ENCODE peak calls at places on chromosomes 11 and 22, in nine cellular contexts. Y, O, I, G, X, U, P, B and M are unnamed samples.

GRCh38 chr11:32792948-32793475 is 1.4 kb downstream of the CCDC73 start:
- DNase-seq in Y (peak), O (no peak), I (no peak), G (peak), X (peak), U (peak), P (peak), B (peak), M (no peak)

GRCh38 chr22:46770726-46771125 is 8.3 kb downstream of the TBC1D22A start:
- DNase-seq in Y (peak), O (no peak), I (no peak), G (no peak), X (no peak), U (no peak), P (no peak), B (peak), M (no peak)

GRCh38 chr11:30155428-30155827 is 75.4 kb upstream of the FSHB start:
- DNase-seq in Y (no peak), O (no peak), I (no peak), G (no peak), X (no peak), U (no peak), P (no peak), B (no peak), M (no peak)

GRCh38 chr11:17848709-17849108 is 114.1 kb downstream of the KCNC1 start:
- DNase-seq in Y (no peak), O (no peak), I (no peak), G (no peak), X (no peak), U (no peak), P (no peak), B (no peak), M (no peak)

GRCh38 chr11:28621648-28622215 is 513.5 kb downstream of the METTL15 start:
- DNase-seq in Y (no peak), O (no peak), I (no peak), G (no peak), X (no peak), U (no peak), P (no peak), B (no peak), M (no peak)

GRCh38 chr11:46914363-46914762 is 4.0 kb downstream of the LRP4 start:
- DNase-seq in Y (no peak), O (no peak), I (no peak), G (no peak), X (no peak), U (no peak), P (no peak), B (no peak), M (no peak)

GRCh38 chr11:46952553-46952952 is 16.0 kb downstream of the CSTPP1 start:
- DNase-seq in Y (peak), O (no peak), I (no peak), G (no peak), X (no peak), U (no peak), P (no peak), B (no peak), M (no peak)

GRCh38 chr11:3614742-3615171 is 27.0 kb downstream of the ART5 start:
- DNase-seq in Y (peak), O (no peak), I (peak), G (no peak), X (no peak), U (no peak), P (no peak), B (no peak), M (no peak)

GRCh38 chr22:46057762-46058420 is 80.9 kb upstream of the WNT7B start:
- DNase-seq in Y (peak), O (peak), I (peak), G (no peak), X (peak), U (no peak), P (no peak), B (peak), M (no peak)

GRCh38 chr22:42719656-42720262 is 911 bp downstream of the A4GALT start:
- DNase-seq in Y (no peak), O (no peak), I (no peak), G (no peak), X (no peak), U (no peak), P (peak), B (peak), M (no peak)

GRCh38 chr11:121236115-121237001 is 56.2 kb upstream of the SC5D start:
- DNase-seq in Y (peak), O (no peak), I (no peak), G (no peak), X (no peak), U (no peak), P (no peak), B (no peak), M (no peak)

GRCh38 chr22:19942071-19942885 is 660 bp upstream of the TXNRD2 start:
- DNase-seq in Y (peak), O (peak), I (peak), G (no peak), X (peak), U (no peak), P (no peak), B (peak), M (no peak)

GRCh38 chr11:113957016-113957415 is 17.9 kb upstream of the HTR3A start:
- DNase-seq in Y (no peak), O (no peak), I (no peak), G (no peak), X (no peak), U (no peak), P (no peak), B (no peak), M (no peak)

GRCh38 chr11:32290783-32291182 is 144.6 kb downstream of the WT1 start:
- DNase-seq in Y (no peak), O (no peak), I (no peak), G (peak), X (no peak), U (no peak), P (no peak), B (no peak), M (no peak)

GRCh38 chr11:97445561-97445960 is 1055.7 kb downstream of the JRKL start:
- DNase-seq in Y (no peak), O (no peak), I (no peak), G (no peak), X (no peak), U (no peak), P (no peak), B (no peak), M (no peak)

GRCh38 chr22:36048911-36049677 is 20.5 kb upstream of the RBFOX2 start:
- DNase-seq in Y (no peak), O (no peak), I (no peak), G (no peak), X (no peak), U (no peak), P (no peak), B (no peak), M (no peak)

GRCh38 chr11:65546217-65546958 is 11.8 kb downstream of the LTBP3 start:
- DNase-seq in Y (peak), O (peak), I (peak), G (peak), X (peak), U (peak), P (peak), B (peak), M (peak)

GRCh38 chr11:129888451-129888850 is 6.9 kb downstream of the NFRKB start:
- DNase-seq in Y (peak), O (no peak), I (no peak), G (no peak), X (no peak), U (no peak), P (no peak), B (no peak), M (no peak)

GRCh38 chr22:30823015-30823370 is 128.3 kb downstream of the OSBP2 start:
- DNase-seq in Y (no peak), O (no peak), I (peak), G (no peak), X (no peak), U (no peak), P (peak), B (no peak), M (no peak)

GRCh38 chr11:12089473-12089872 is 20.9 kb upstream of the MICAL2 start:
- DNase-seq in Y (no peak), O (no peak), I (no peak), G (no peak), X (no peak), U (no peak), P (no peak), B (no peak), M (no peak)

GRCh38 chr11:103779054-103779453 is 257.4 kb upstream of the DDI1 start:
- DNase-seq in Y (no peak), O (no peak), I (no peak), G (no peak), X (no peak), U (no peak), P (peak), B (no peak), M (no peak)

GRCh38 chr11:7353100-7353499 is 101.4 kb downstream of the SYT9 start:
- DNase-seq in Y (peak), O (no peak), I (no peak), G (peak), X (no peak), U (peak), P (no peak), B (peak), M (no peak)

GRCh38 chr11:4891996-4892640 is 10.4 kb downstream of the OR51T1 start:
- DNase-seq in Y (no peak), O (no peak), I (no peak), G (peak), X (no peak), U (no peak), P (peak), B (no peak), M (no peak)

GRCh38 chr11:61131998-61132555 is 29.1 kb downstream of the VPS37C start:
- DNase-seq in Y (no peak), O (no peak), I (no peak), G (no peak), X (no peak), U (no peak), P (no peak), B (no peak), M (no peak)
- H3K27ac ChIP-seq in Y (no peak), O (no peak), I (no peak), G (no peak), X (no peak), U (no peak), P (no peak), B (no peak), M (no peak)

GRCh38 chr11:45544826-45545225 is 120.6 kb downstream of the CHST1 start:
- DNase-seq in Y (no peak), O (no peak), I (no peak), G (no peak), X (no peak), U (no peak), P (no peak), B (no peak), M (no peak)

GRCh38 chr11:45538939-45539338 is 126.5 kb downstream of the CHST1 start:
- DNase-seq in Y (no peak), O (no peak), I (no peak), G (no peak), X (no peak), U (no peak), P (no peak), B (no peak), M (no peak)

GRCh38 chr11:45538363-45538762 is 127.1 kb downstream of the CHST1 start:
- DNase-seq in Y (no peak), O (no peak), I (no peak), G (no peak), X (no peak), U (no peak), P (no peak), B (no peak), M (no peak)

GRCh38 chr11:45541693-45542434 is 123.6 kb downstream of the CHST1 start:
- DNase-seq in Y (no peak), O (no peak), I (no peak), G (no peak), X (no peak), U (no peak), P (no peak), B (no peak), M (peak)

DNA sequence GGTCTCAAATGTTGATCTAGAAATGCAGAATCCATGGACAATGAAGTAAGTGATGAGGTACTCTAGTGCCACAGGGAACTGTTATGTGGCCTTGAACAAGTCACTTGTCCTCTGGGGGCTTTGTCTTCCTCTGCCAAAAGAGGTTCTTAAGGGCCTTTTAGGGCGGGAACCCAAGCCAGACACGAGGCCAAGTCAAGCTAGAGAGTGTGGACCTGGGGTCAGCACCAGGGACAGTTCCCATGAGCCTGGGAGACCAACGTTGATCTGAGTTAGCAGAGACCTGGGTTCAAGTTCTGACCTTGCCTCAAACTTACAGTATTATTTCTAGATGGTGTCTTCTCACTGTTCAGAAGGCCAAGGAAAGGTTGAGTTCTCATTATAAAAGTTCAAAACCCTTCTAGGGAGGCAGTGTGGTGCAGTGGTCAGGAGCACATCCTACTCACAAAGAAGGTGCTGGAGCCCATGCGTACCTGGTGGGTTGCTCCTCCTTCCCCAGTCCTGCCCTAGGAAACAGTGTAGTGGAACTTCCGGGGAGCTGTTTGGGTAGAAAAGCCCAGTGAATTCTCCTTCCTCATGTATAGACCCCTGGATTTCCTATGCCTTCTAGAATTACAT is 121.5 kb downstream of the CHST1 start:
- DNase-seq in Y (peak), O (no peak), I (no peak), G (peak), X (no peak), U (no peak), P (peak), B (peak), M (no peak)
- H3K27ac ChIP-seq in Y (no peak), O (no peak), I (no peak), G (no peak), X (no peak), U (no peak), P (no peak), B (no peak), M (peak)

GRCh38 chr22:22035203-22035602 is 52.6 kb upstream of the TOP3B start:
- DNase-seq in Y (no peak), O (no peak), I (no peak), G (no peak), X (no peak), U (no peak), P (no peak), B (no peak), M (no peak)
- H3K27ac ChIP-seq in Y (no peak), O (no peak), I (no peak), G (no peak), X (no peak), U (no peak), P (no peak), B (peak), M (no peak)

GRCh38 chr22:31947296-31947695 is 3.0 kb downstream of the YWHAH start:
- DNase-seq in Y (peak), O (no peak), I (no peak), G (no peak), X (no peak), U (peak), P (peak), B (peak), M (peak)
- H3K27ac ChIP-seq in Y (peak), O (peak), I (peak), G (no peak), X (peak), U (peak), P (no peak), B (peak), M (peak)